ENCODE peak calls at places on chromosomes 7 and 10, in ten cellular contexts. One of them, this sample, is unnamed.

GRCh38 chr7:30874656-30875317 is 36.9 kb upstream of the AQP1 start:
- DNase-seq in epithelial cell of esophagus: no peak
- DNase-seq in psoas muscle: no peak
- DNase-seq in astrocyte of the spinal cord: no peak
- DNase-seq in foreskin fibroblast: peak
- DNase-seq in BJ: no peak
- DNase-seq in AG09319: no peak
- DNase-seq in cardiac fibroblast: peak
- DNase-seq in astrocyte: no peak
- DNase-seq in CD8-positive, alpha-beta T cell: no peak
- DNase-seq in this sample: no peak

GRCh38 chr7:16804674-16805439 is at the start of gene AGR2:
- DNase-seq in astrocyte: no peak
- DNase-seq in cardiac fibroblast: no peak
- DNase-seq in BJ: no peak
- DNase-seq in epithelial cell of esophagus: peak
- DNase-seq in foreskin fibroblast: no peak
- DNase-seq in psoas muscle: no peak
- DNase-seq in AG09319: no peak
- DNase-seq in CD8-positive, alpha-beta T cell: no peak
- DNase-seq in astrocyte of the spinal cord: peak
- DNase-seq in this sample: no peak

GRCh38 chr7:3063016-3063753 is 19.5 kb upstream of the CARD11 start:
- DNase-seq in foreskin fibroblast: no peak
- DNase-seq in cardiac fibroblast: no peak
- DNase-seq in BJ: no peak
- DNase-seq in AG09319: no peak
- DNase-seq in CD8-positive, alpha-beta T cell: peak
- DNase-seq in psoas muscle: no peak
- DNase-seq in astrocyte: no peak
- DNase-seq in astrocyte of the spinal cord: no peak
- DNase-seq in epithelial cell of esophagus: no peak
- DNase-seq in this sample: peak

GRCh38 chr7:158424531-158424930 is 163.1 kb downstream of the PTPRN2 start:
- DNase-seq in psoas muscle: no peak
- DNase-seq in AG09319: no peak
- DNase-seq in CD8-positive, alpha-beta T cell: no peak
- DNase-seq in astrocyte: no peak
- DNase-seq in foreskin fibroblast: no peak
- DNase-seq in astrocyte of the spinal cord: no peak
- DNase-seq in cardiac fibroblast: no peak
- DNase-seq in epithelial cell of esophagus: no peak
- DNase-seq in BJ: no peak
- DNase-seq in this sample: no peak

GRCh38 chr10:97411411-97411810 is 10.3 kb upstream of the RRP12 start:
- DNase-seq in foreskin fibroblast: no peak
- DNase-seq in BJ: no peak
- DNase-seq in CD8-positive, alpha-beta T cell: no peak
- DNase-seq in AG09319: no peak
- DNase-seq in cardiac fibroblast: peak
- DNase-seq in psoas muscle: no peak
- DNase-seq in epithelial cell of esophagus: peak
- DNase-seq in astrocyte of the spinal cord: peak
- DNase-seq in astrocyte: peak
- DNase-seq in this sample: no peak

GRCh38 chr10:130202984-130203617 is 66.9 kb downstream of the GLRX3 start:
- DNase-seq in astrocyte of the spinal cord: no peak
- DNase-seq in psoas muscle: no peak
- DNase-seq in foreskin fibroblast: no peak
- DNase-seq in epithelial cell of esophagus: no peak
- DNase-seq in AG09319: no peak
- DNase-seq in cardiac fibroblast: no peak
- DNase-seq in CD8-positive, alpha-beta T cell: no peak
- DNase-seq in BJ: no peak
- DNase-seq in astrocyte: no peak
- DNase-seq in this sample: no peak

GRCh38 chr10:78981257-78981969 is 87.4 kb upstream of the ZMIZ1 start:
- DNase-seq in epithelial cell of esophagus: no peak
- DNase-seq in astrocyte: no peak
- DNase-seq in astrocyte of the spinal cord: no peak
- DNase-seq in psoas muscle: peak
- DNase-seq in BJ: no peak
- DNase-seq in AG09319: no peak
- DNase-seq in cardiac fibroblast: no peak
- DNase-seq in foreskin fibroblast: no peak
- DNase-seq in CD8-positive, alpha-beta T cell: no peak
- DNase-seq in this sample: no peak

GRCh38 chr7:627661-628027 is 98.9 kb upstream of the DNAAF5 start:
- DNase-seq in epithelial cell of esophagus: no peak
- DNase-seq in cardiac fibroblast: no peak
- DNase-seq in astrocyte of the spinal cord: no peak
- DNase-seq in foreskin fibroblast: no peak
- DNase-seq in psoas muscle: no peak
- DNase-seq in BJ: no peak
- DNase-seq in astrocyte: no peak
- DNase-seq in CD8-positive, alpha-beta T cell: no peak
- DNase-seq in AG09319: no peak
- DNase-seq in this sample: no peak

GRCh38 chr7:861222-861621 is 15.1 kb upstream of the GET4 start:
- DNase-seq in AG09319: no peak
- DNase-seq in astrocyte: no peak
- DNase-seq in BJ: no peak
- DNase-seq in psoas muscle: no peak
- DNase-seq in epithelial cell of esophagus: no peak
- DNase-seq in astrocyte of the spinal cord: no peak
- DNase-seq in foreskin fibroblast: no peak
- DNase-seq in CD8-positive, alpha-beta T cell: no peak
- DNase-seq in cardiac fibroblast: no peak
- DNase-seq in this sample: no peak

GRCh38 chr10:123455861-123456260 is 210.3 kb upstream of the GPR26 start:
- DNase-seq in psoas muscle: no peak
- DNase-seq in epithelial cell of esophagus: no peak
- DNase-seq in astrocyte of the spinal cord: no peak
- DNase-seq in cardiac fibroblast: no peak
- DNase-seq in CD8-positive, alpha-beta T cell: no peak
- DNase-seq in foreskin fibroblast: no peak
- DNase-seq in AG09319: no peak
- DNase-seq in BJ: no peak
- DNase-seq in astrocyte: no peak
- DNase-seq in this sample: no peak

GRCh38 chr10:23368816-23369640 is 24.4 kb upstream of the C10orf67 start:
- DNase-seq in CD8-positive, alpha-beta T cell: no peak
- DNase-seq in astrocyte: peak
- DNase-seq in psoas muscle: no peak
- DNase-seq in AG09319: no peak
- DNase-seq in foreskin fibroblast: no peak
- DNase-seq in epithelial cell of esophagus: no peak
- DNase-seq in cardiac fibroblast: no peak
- DNase-seq in astrocyte of the spinal cord: no peak
- DNase-seq in BJ: no peak
- DNase-seq in this sample: no peak

GRCh38 chr10:30368065-30368718 is 19.1 kb upstream of the MTPAP start:
- DNase-seq in astrocyte: no peak
- DNase-seq in foreskin fibroblast: peak
- DNase-seq in epithelial cell of esophagus: peak
- DNase-seq in astrocyte of the spinal cord: no peak
- DNase-seq in cardiac fibroblast: no peak
- DNase-seq in BJ: no peak
- DNase-seq in psoas muscle: no peak
- DNase-seq in CD8-positive, alpha-beta T cell: no peak
- DNase-seq in AG09319: no peak
- DNase-seq in this sample: no peak

GRCh38 chr10:7915923-7916322 is 97.6 kb downstream of the TAF3 start:
- DNase-seq in astrocyte: peak
- DNase-seq in cardiac fibroblast: peak
- DNase-seq in astrocyte of the spinal cord: peak
- DNase-seq in AG09319: no peak
- DNase-seq in CD8-positive, alpha-beta T cell: no peak
- DNase-seq in epithelial cell of esophagus: peak
- DNase-seq in BJ: peak
- DNase-seq in foreskin fibroblast: peak
- DNase-seq in psoas muscle: no peak
- DNase-seq in this sample: no peak

GRCh38 chr7:36264123-36264916 is 111.3 kb downstream of the EEPD1 start:
- DNase-seq in cardiac fibroblast: no peak
- DNase-seq in BJ: no peak
- DNase-seq in astrocyte: no peak
- DNase-seq in foreskin fibroblast: no peak
- DNase-seq in astrocyte of the spinal cord: no peak
- DNase-seq in epithelial cell of esophagus: no peak
- DNase-seq in AG09319: no peak
- DNase-seq in psoas muscle: no peak
- DNase-seq in CD8-positive, alpha-beta T cell: no peak
- DNase-seq in this sample: no peak

DNA sequence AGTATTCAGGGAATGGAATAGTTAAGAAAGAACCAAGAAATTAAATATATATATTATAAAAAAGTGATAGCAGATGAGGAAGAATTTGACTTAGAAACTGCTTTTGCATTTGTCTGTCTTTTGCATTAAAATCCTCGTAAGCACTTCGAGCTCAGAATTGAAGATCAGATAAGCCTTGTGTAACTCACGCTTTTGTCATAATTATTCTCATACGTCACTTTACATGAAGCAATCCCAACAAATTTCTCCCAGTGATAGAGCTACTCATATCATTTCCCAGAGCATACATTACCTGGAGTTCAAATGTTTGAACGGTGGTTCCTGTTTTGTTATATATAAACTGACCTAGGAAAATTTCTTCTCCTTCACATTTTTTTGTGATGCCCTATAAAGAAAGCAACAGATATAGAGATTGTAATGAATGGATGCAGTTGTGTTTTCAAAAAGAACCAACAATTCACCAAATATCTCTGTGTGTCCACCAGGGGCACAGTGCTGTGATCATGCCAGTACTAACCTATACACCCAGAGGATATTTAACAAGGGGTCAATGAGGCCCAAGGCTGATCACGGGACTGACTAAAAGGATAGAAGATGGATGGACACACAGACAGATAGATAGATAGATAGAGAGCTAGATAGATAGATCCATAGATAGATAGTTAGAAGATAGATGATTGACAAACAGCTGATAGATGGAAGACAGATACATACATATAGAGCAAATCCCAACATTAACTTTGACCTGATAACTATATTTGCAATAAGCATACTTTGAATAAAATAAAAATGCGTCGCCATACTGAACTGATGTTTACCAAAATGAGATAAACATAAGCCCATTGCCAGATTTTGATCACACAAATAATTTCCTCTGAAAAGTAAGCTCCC is 9.3 kb upstream of the HUS1 start:
- DNase-seq in cardiac fibroblast: peak
- DNase-seq in epithelial cell of esophagus: peak
- DNase-seq in BJ: no peak
- DNase-seq in psoas muscle: no peak
- DNase-seq in foreskin fibroblast: no peak
- DNase-seq in AG09319: no peak
- DNase-seq in astrocyte: no peak
- DNase-seq in astrocyte of the spinal cord: peak
- DNase-seq in CD8-positive, alpha-beta T cell: no peak
- DNase-seq in this sample: no peak
- TF ChIP-seq CTCF in cardiac fibroblast: peak
- TF ChIP-seq CTCF in epithelial cell of esophagus: peak
- TF ChIP-seq CTCF in BJ: peak
- TF ChIP-seq CTCF in psoas muscle: no peak
- TF ChIP-seq CTCF in foreskin fibroblast: peak
- TF ChIP-seq CTCF in AG09319: peak
- TF ChIP-seq CTCF in astrocyte: peak
- TF ChIP-seq CTCF in astrocyte of the spinal cord: peak
- TF ChIP-seq CTCF in CD8-positive, alpha-beta T cell: peak
- TF ChIP-seq CTCF in this sample: no peak

GRCh38 chr7:112869111-112869774 is 79.0 kb upstream of the TMEM168 start:
- DNase-seq in BJ: no peak
- DNase-seq in CD8-positive, alpha-beta T cell: peak
- DNase-seq in foreskin fibroblast: peak
- DNase-seq in astrocyte: no peak
- DNase-seq in epithelial cell of esophagus: peak
- DNase-seq in astrocyte of the spinal cord: peak
- DNase-seq in AG09319: no peak
- DNase-seq in psoas muscle: no peak
- DNase-seq in cardiac fibroblast: peak
- DNase-seq in this sample: no peak
- TF ChIP-seq CTCF in BJ: peak
- TF ChIP-seq CTCF in CD8-positive, alpha-beta T cell: peak
- TF ChIP-seq CTCF in foreskin fibroblast: peak
- TF ChIP-seq CTCF in astrocyte: peak
- TF ChIP-seq CTCF in epithelial cell of esophagus: peak
- TF ChIP-seq CTCF in astrocyte of the spinal cord: peak
- TF ChIP-seq CTCF in AG09319: peak
- TF ChIP-seq CTCF in psoas muscle: peak
- TF ChIP-seq CTCF in cardiac fibroblast: peak
- TF ChIP-seq CTCF in this sample: peak

GRCh38 chr7:87507446-87507845 is 32.0 kb upstream of the ABCB4 start:
- DNase-seq in foreskin fibroblast: no peak
- DNase-seq in psoas muscle: no peak
- DNase-seq in epithelial cell of esophagus: peak
- DNase-seq in astrocyte of the spinal cord: no peak
- DNase-seq in CD8-positive, alpha-beta T cell: no peak
- DNase-seq in BJ: no peak
- DNase-seq in cardiac fibroblast: no peak
- DNase-seq in astrocyte: no peak
- DNase-seq in AG09319: no peak
- DNase-seq in this sample: no peak
- TF ChIP-seq CTCF in foreskin fibroblast: no peak
- TF ChIP-seq CTCF in psoas muscle: no peak
- TF ChIP-seq CTCF in epithelial cell of esophagus: peak
- TF ChIP-seq CTCF in astrocyte of the spinal cord: peak
- TF ChIP-seq CTCF in CD8-positive, alpha-beta T cell: no peak
- TF ChIP-seq CTCF in BJ: peak
- TF ChIP-seq CTCF in cardiac fibroblast: no peak
- TF ChIP-seq CTCF in astrocyte: no peak
- TF ChIP-seq CTCF in AG09319: no peak
- TF ChIP-seq CTCF in this sample: no peak

DNA sequence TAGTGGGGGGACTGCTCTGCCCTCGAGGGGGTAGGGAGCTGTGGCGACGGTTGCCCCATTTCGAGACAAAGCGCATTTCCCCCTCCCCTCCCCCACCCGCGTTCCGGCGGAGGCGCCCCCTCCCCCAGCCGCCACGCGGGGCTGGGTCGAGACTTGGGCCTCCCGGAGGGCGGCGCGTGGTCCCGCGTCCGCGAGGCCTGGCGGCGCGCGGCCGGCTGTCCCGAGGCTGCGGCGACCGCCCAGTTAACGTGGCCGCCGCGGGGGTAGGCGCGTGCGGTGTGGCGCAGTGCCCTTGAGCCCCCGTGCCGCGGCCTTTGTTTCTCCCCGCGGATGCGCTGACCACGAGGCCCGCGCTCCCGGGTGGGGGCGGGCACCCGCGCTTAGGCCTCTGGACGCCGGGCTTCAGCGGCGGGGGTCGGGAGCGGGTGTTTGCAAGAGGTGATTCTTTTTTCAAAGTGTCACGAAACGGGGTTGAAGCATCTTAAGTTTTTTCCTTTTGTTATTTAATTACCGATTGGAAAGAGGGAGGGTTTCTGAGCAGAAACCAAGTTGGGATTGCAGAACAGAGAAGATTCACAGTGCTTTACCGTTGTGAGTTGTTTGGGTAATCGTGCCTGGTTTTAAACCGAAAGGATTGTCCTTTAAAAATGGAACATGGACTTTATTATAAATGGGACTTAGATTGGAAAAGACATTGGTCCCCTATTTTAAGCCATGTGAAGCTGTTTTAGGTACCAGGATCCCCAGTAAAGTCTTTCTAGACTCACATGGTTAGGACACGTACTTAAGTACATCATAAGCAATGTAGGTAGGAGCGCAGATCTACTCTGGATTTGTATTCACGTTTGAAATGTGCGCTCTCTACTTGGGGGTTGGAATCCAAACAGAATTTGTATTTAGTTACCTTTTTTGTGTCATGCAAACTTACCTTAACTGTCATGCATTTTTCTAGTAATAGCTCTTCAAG is 757 bp downstream of the CBX3 start:
- DNase-seq in astrocyte of the spinal cord: peak
- DNase-seq in cardiac fibroblast: peak
- DNase-seq in foreskin fibroblast: no peak
- DNase-seq in CD8-positive, alpha-beta T cell: peak
- DNase-seq in astrocyte: peak
- DNase-seq in AG09319: no peak
- DNase-seq in epithelial cell of esophagus: peak
- DNase-seq in BJ: no peak
- DNase-seq in psoas muscle: peak
- DNase-seq in this sample: no peak
- TF ChIP-seq CTCF in astrocyte of the spinal cord: no peak
- TF ChIP-seq CTCF in cardiac fibroblast: no peak
- TF ChIP-seq CTCF in foreskin fibroblast: no peak
- TF ChIP-seq CTCF in CD8-positive, alpha-beta T cell: no peak
- TF ChIP-seq CTCF in astrocyte: no peak
- TF ChIP-seq CTCF in AG09319: no peak
- TF ChIP-seq CTCF in epithelial cell of esophagus: no peak
- TF ChIP-seq CTCF in BJ: no peak
- TF ChIP-seq CTCF in psoas muscle: no peak
- TF ChIP-seq CTCF in this sample: no peak